ENCODE peak calls at places on chromosomes 11 and 22, in six cellular contexts. K is lower leg skin, A is adrenal gland, I is epithelial cell of esophagus, V is endothelial cell, O is colonic mucosa. B is an unnamed sample.

GRCh38 chr11:11748706-11749365 is 92.9 kb upstream of the USP47 start:
- DNase-seq in I (peak), O (no peak), K (no peak), A (no peak), V (no peak), B (no peak)

GRCh38 chr11:57638005-57638760 is 11.5 kb downstream of the YPEL4 start:
- DNase-seq in K (peak), I (peak), O (no peak), V (peak), A (peak), B (no peak)

GRCh38 chr11:72349053-72349452 is 85.3 kb downstream of the CLPB start:
- DNase-seq in O (no peak), I (no peak), V (no peak), A (no peak), K (no peak), B (no peak)

GRCh38 chr11:12606597-12606996 is 67.6 kb upstream of the TEAD1 start:
- DNase-seq in A (no peak), K (no peak), O (no peak), I (peak), V (no peak), B (no peak)

GRCh38 chr11:72863091-72863490 is 48.9 kb downstream of the ATG16L2 start:
- DNase-seq in V (no peak), A (no peak), K (no peak), I (no peak), O (no peak), B (no peak)

GRCh38 chr22:44884968-44885805 is 124.6 kb downstream of the PHF21B start:
- DNase-seq in K (peak), I (no peak), V (no peak), O (no peak), A (peak), B (no peak)

GRCh38 chr22:33520904-33521780 is 399.1 kb downstream of the LARGE1 start:
- DNase-seq in A (no peak), K (no peak), I (no peak), V (no peak), O (no peak), B (no peak)

GRCh38 chr11:19117760-19118097 is 761 bp downstream of the ZDHHC13 start:
- DNase-seq in K (no peak), V (no peak), A (no peak), O (no peak), I (no peak), B (no peak)

GRCh38 chr11:115716080-115716479 is 211.9 kb upstream of the CADM1 start:
- DNase-seq in A (no peak), O (no peak), I (no peak), V (no peak), K (no peak), B (no peak)

GRCh38 chr11:102703826-102704493 is 1.6 kb downstream of the MMP27 start:
- DNase-seq in A (no peak), K (no peak), V (no peak), I (no peak), O (no peak), B (no peak)

GRCh38 chr11:91308069-91308468 is 916.5 kb upstream of the FAT3 start:
- DNase-seq in V (no peak), I (no peak), O (no peak), K (no peak), A (no peak), B (no peak)

GRCh38 chr11:723120-723883 is 17.3 kb downstream of the EPS8L2 start:
- DNase-seq in A (no peak), V (no peak), K (no peak), I (peak), O (peak), B (no peak)

GRCh38 chr11:36702330-36703054 is 104.5 kb upstream of the RAG2 start:
- DNase-seq in I (peak), A (peak), V (peak), O (peak), K (no peak), B (no peak)

GRCh38 chr11:112453601-112454577 is 193.2 kb upstream of the PLET1 start:
- DNase-seq in A (peak), O (peak), V (peak), K (no peak), I (peak), B (no peak)

GRCh38 chr11:78256962-78257361 is 68.2 kb downstream of the USP35 start:
- DNase-seq in V (peak), A (peak), I (peak), K (peak), O (peak), B (peak)

GRCh38 chr22:32389685-32390084 is 22.4 kb downstream of the RTCB start:
- DNase-seq in O (no peak), V (peak), A (peak), K (no peak), I (no peak), B (no peak)

GRCh38 chr22:29879738-29880137 is 3.2 kb upstream of the MTMR3 start:
- DNase-seq in I (peak), K (no peak), V (no peak), A (no peak), O (no peak), B (no peak)

GRCh38 chr11:118984825-118985224 is 13.1 kb upstream of the CENATAC start:
- DNase-seq in O (no peak), I (no peak), A (no peak), K (no peak), V (no peak), B (no peak)

GRCh38 chr11:17581036-17581731 is 34.1 kb downstream of the OTOG start:
- DNase-seq in I (no peak), V (no peak), A (no peak), O (no peak), K (peak), B (no peak)

GRCh38 chr22:46795140-46795539 is 32.7 kb downstream of the TBC1D22A start:
- DNase-seq in I (no peak), A (peak), K (peak), O (no peak), V (no peak), B (no peak)

GRCh38 chr22:37442537-37442936 is 15.3 kb upstream of the ELFN2 start:
- DNase-seq in V (no peak), I (peak), K (no peak), O (no peak), A (no peak), B (no peak)

GRCh38 chr11:2708151-2708581 is 8.4 kb upstream of the KCNQ1OT1 start:
- DNase-seq in A (no peak), V (no peak), I (no peak), K (no peak), O (no peak), B (no peak)

GRCh38 chr11:27860811-27861210 is 160.6 kb upstream of the BDNF start:
- DNase-seq in K (no peak), I (peak), O (no peak), V (no peak), A (no peak), B (no peak)

GRCh38 chr11:134949716-134950115 is 537.7 kb upstream of the B3GAT1 start:
- DNase-seq in I (peak), O (no peak), K (no peak), V (no peak), A (no peak), B (no peak)

GRCh38 chr22:41983516-41983915 is 14.3 kb downstream of the SEPTIN3 start:
- DNase-seq in A (no peak), O (no peak), V (no peak), K (no peak), I (peak), B (no peak)

GRCh38 chr11:113023228-113023627 is 62.0 kb downstream of the NCAM1 start:
- DNase-seq in O (no peak), K (no peak), I (peak), V (no peak), A (peak), B (no peak)

GRCh38 chr22:19819911-19820879 is 34.5 kb downstream of the GNB1L start:
- DNase-seq in O (peak), I (no peak), K (peak), A (peak), V (peak), B (no peak)

GRCh38 chr11:72378704-72379383 is 55.5 kb downstream of the CLPB start:
- DNase-seq in V (no peak), O (peak), A (no peak), K (no peak), I (no peak), B (no peak)

GRCh38 chr11:63564785-63565350 is 1.7 kb upstream of the PLAAT2 start:
- DNase-seq in A (no peak), I (peak), V (no peak), K (peak), O (peak), B (no peak)

GRCh38 chr11:110645253-110645652 is 67.0 kb downstream of the ARHGAP20 start:
- DNase-seq in K (no peak), V (no peak), O (no peak), I (no peak), A (no peak), B (no peak)

GRCh38 chr11:36015806-36016205 is 71.9 kb downstream of the LDLRAD3 start:
- DNase-seq in V (no peak), O (no peak), K (no peak), A (peak), I (no peak), B (no peak)

GRCh38 chr22:21026783-21027692 is 5.3 kb downstream of the SLC7A4 start:
- DNase-seq in A (no peak), V (no peak), O (no peak), I (peak), K (no peak), B (no peak)

GRCh38 chr11:130571947-130572584 is 123.6 kb downstream of the ADAMTS15 start:
- DNase-seq in O (no peak), A (no peak), I (no peak), K (no peak), V (no peak), B (no peak)

GRCh38 chr22:47674600-47674999 is 912.1 kb downstream of the TBC1D22A start:
- DNase-seq in I (no peak), A (no peak), O (no peak), K (peak), V (no peak), B (no peak)

GRCh38 chr11:78074756-78075155 is 4.9 kb downstream of the NDUFC2 start:
- DNase-seq in A (no peak), O (no peak), I (peak), V (no peak), K (no peak), B (no peak)

GRCh38 chr11:72245232-72245816 is 1.3 kb upstream of the PHOX2A start:
- DNase-seq in O (no peak), V (no peak), I (no peak), A (no peak), K (no peak), B (no peak)

GRCh38 chr11:117934526-117935307 is 5.5 kb upstream of the TMPRSS13 start:
- DNase-seq in I (no peak), V (no peak), K (peak), O (no peak), A (no peak), B (no peak)

GRCh38 chr11:117933930-117934329 is 4.7 kb upstream of the TMPRSS13 start:
- DNase-seq in K (peak), A (no peak), O (no peak), I (no peak), V (no peak), B (no peak)

GRCh38 chr11:117940736-117941135 is 11.5 kb upstream of the TMPRSS13 start:
- DNase-seq in V (no peak), K (no peak), A (no peak), O (no peak), I (no peak), B (no peak)

GRCh38 chr11:117933475-117933874 is 4.3 kb upstream of the TMPRSS13 start:
- DNase-seq in A (no peak), O (no peak), I (no peak), V (no peak), K (peak), B (no peak)

DNA sequence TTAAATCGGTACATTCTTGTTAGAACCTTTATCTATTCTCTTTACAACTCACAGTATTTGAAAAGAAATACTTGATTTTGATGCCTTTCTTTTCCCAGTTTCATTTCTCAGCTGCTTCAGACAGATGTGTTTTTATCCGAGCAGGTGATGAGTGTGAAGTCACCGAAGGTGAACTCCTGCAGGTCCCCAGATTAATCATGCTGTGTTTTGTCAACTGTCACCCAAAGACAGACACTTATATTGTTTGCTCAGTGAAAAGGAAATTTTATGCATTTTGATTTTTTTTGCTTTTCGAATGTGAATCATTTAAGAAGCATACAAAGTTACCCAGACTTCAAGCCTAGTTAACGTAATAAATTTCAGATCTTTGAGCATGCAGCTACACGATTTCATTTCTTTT is 7.8 kb upstream of the TMPRSS13 start:
- DNase-seq in V (no peak), A (no peak), K (no peak), I (no peak), O (no peak), B (no peak)
- TF ChIP-seq CTCF in V (no peak), A (no peak), K (no peak), I (no peak), O (no peak), B (no peak)

GRCh38 chr11:96110302-96110701 is 186.4 kb upstream of the MTMR2 start:
- DNase-seq in O (no peak), A (no peak), K (no peak), I (no peak), V (no peak), B (no peak)
- TF ChIP-seq CTCF in O (no peak), A (no peak), K (no peak), I (peak), V (no peak), B (no peak)

GRCh38 chr11:76698321-76699043 is 27.9 kb upstream of the LRRC32 start:
- DNase-seq in A (no peak), O (no peak), K (no peak), V (peak), I (peak), B (no peak)
- TF ChIP-seq CTCF in A (no peak), O (no peak), K (no peak), V (peak), I (peak), B (no peak)

GRCh38 chr22:50696799-50697561 is 24.4 kb downstream of the SHANK3 start:
- DNase-seq in I (peak), K (peak), V (no peak), A (no peak), O (no peak), B (no peak)
- TF ChIP-seq CTCF in I (peak), K (no peak), V (peak), A (peak), O (no peak), B (no peak)

B was measured in omental fat pad.